ENCODE peak calls at places on chromosomes 5 and 9, in seven cellular contexts. N is gastrocnemius medialis, K is cardiac muscle cell, Z is aorta, D is pancreas, W is left ventricle myocardium inferior, S is OCI-LY7. F is an unnamed sample.

GRCh38 chr9:126204197-126204596 is 122.4 kb upstream of the MVB12B start:
- DNase-seq in S (no peak), Z (no peak), N (no peak), D (no peak), K (no peak), W (no peak), F (no peak)

GRCh38 chr9:114072181-114073140 is 5.6 kb downstream of the AMBP start:
- DNase-seq in W (peak), K (peak), N (no peak), S (no peak), D (peak), Z (peak), F (peak)

GRCh38 chr9:36194326-36195000 is 3.7 kb downstream of the CLTA start:
- DNase-seq in N (no peak), D (no peak), K (no peak), S (no peak), Z (no peak), W (no peak), F (no peak)

GRCh38 chr5:33457817-33458216 is 17.1 kb downstream of the TARS1 start:
- DNase-seq in W (no peak), D (no peak), S (no peak), K (no peak), N (no peak), Z (no peak), F (no peak)

GRCh38 chr5:75049581-75050274 is 2.6 kb downstream of the GCNT4 start:
- DNase-seq in N (no peak), W (peak), D (peak), K (peak), Z (no peak), S (peak), F (no peak)

GRCh38 chr9:89189215-89189614 is 10.6 kb upstream of the SHC3 start:
- DNase-seq in W (no peak), Z (no peak), N (no peak), D (no peak), K (no peak), S (no peak), F (no peak)

GRCh38 chr5:1285883-1286291 is 9.0 kb downstream of the TERT start:
- DNase-seq in D (no peak), Z (no peak), S (no peak), N (no peak), W (no peak), K (no peak), F (no peak)

GRCh38 chr9:29564564-29564963 is 1991.3 kb upstream of the C9orf72 start:
- DNase-seq in W (no peak), Z (no peak), S (no peak), K (no peak), D (no peak), N (no peak), F (no peak)

GRCh38 chr9:96874947-96875459 is 20.7 kb upstream of the ZNF782 start:
- DNase-seq in D (peak), K (peak), W (no peak), N (peak), S (peak), Z (no peak), F (no peak)

GRCh38 chr5:33343661-33344327 is 97.0 kb upstream of the TARS1 start:
- DNase-seq in Z (no peak), W (no peak), K (peak), S (no peak), D (no peak), N (no peak), F (no peak)

GRCh38 chr5:168284809-168285208 is 6.6 kb upstream of the WWC1 start:
- DNase-seq in D (no peak), S (no peak), Z (no peak), W (no peak), K (no peak), N (no peak), F (no peak)

GRCh38 chr9:265209-265900 is 50.7 kb downstream of the DOCK8 start:
- DNase-seq in K (no peak), N (no peak), D (no peak), S (no peak), W (no peak), Z (no peak), F (no peak)

DNA sequence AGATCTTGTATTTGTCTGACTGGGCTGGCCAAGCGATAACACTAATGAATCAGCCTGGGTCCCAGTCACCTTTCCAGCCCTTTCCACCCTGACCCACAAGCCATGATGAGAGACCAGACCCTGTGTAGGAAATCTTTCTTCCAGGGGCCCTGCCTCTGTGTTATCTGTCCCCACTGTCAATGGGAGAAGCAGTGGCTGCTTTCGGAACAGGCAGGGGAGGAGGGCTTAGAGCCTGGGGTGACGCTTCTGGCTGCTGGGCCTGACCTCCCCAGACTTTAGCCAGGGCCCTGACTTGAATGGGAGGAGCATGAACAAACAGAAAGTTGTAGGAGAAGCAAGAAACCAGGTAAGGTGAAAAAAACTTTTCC is 12.3 kb upstream of the GPX3 start:
- DNase-seq in Z (no peak), N (no peak), D (no peak), S (no peak), K (no peak), W (no peak), F (no peak)
- H3K27ac ChIP-seq in Z (no peak), N (peak), D (no peak), S (no peak), K (peak), W (peak), F (no peak)

GRCh38 chr9:120735009-120735408 is 20.7 kb upstream of the MEGF9 start:
- DNase-seq in K (peak), W (no peak), D (no peak), S (no peak), N (no peak), Z (no peak), F (peak)
- H3K27ac ChIP-seq in K (no peak), W (peak), D (no peak), S (peak), N (no peak), Z (peak), F (no peak)

GRCh38 chr9:102844754-102845153 is 150.4 kb upstream of the CYLC2 start:
- DNase-seq in Z (no peak), S (no peak), D (no peak), W (no peak), N (no peak), K (no peak), F (no peak)

GRCh38 chr9:102845847-102846246 is 149.3 kb upstream of the CYLC2 start:
- DNase-seq in W (no peak), S (no peak), Z (no peak), D (no peak), K (no peak), N (no peak), F (no peak)

GRCh38 chr9:102841376-102841775 is 153.8 kb upstream of the CYLC2 start:
- DNase-seq in K (no peak), W (no peak), D (no peak), S (no peak), Z (no peak), N (no peak), F (no peak)

GRCh38 chr9:102840356-102840755 is 154.8 kb upstream of the CYLC2 start:
- DNase-seq in K (no peak), N (no peak), D (no peak), Z (no peak), W (no peak), S (no peak), F (no peak)

GRCh38 chr9:102842421-102842820 is 152.7 kb upstream of the CYLC2 start:
- DNase-seq in Z (no peak), S (no peak), K (no peak), W (no peak), N (no peak), D (no peak), F (no peak)
- H3K27ac ChIP-seq in Z (no peak), S (no peak), K (no peak), W (no peak), N (no peak), D (no peak), F (no peak)

GRCh38 chr5:54295658-54296276 is 14.6 kb downstream of the ARL15 start:
- DNase-seq in K (no peak), Z (no peak), W (peak), S (peak), D (no peak), N (no peak), F (no peak)
- H3K27ac ChIP-seq in K (peak), Z (no peak), W (peak), S (peak), D (no peak), N (no peak), F (no peak)